ENCODE peak calls at places on chromosome 7, in eight cellular contexts. H, R, Y, Q, F, G, U and D are unnamed samples.

GRCh38 chr7:91468231-91468630 is 204.0 kb downstream of the FZD1 start:
- DNase-seq in H (no peak), R (no peak), Y (no peak), Q (no peak), F (no peak), G (no peak), U (no peak), D (no peak)

GRCh38 chr7:46682841-46683624 is 762.0 kb upstream of the IGFBP3 start:
- DNase-seq in H (no peak), R (no peak), Y (no peak), Q (peak; percentile 76), F (no peak), G (no peak), U (peak; percentile 11), D (no peak)

GRCh38 chr7:20220824-20221547 is 3.8 kb upstream of the MACC1 start:
- DNase-seq in H (no peak), R (no peak), Y (no peak), Q (peak; percentile 87), F (no peak), G (no peak), U (peak; percentile 50), D (no peak)

GRCh38 chr7:73482746-73483145 is 39.3 kb downstream of the BAZ1B start:
- DNase-seq in H (no peak), R (no peak), Y (no peak), Q (no peak), F (no peak), G (peak; percentile 15), U (no peak), D (no peak)

GRCh38 chr7:1893025-1893424 is 222.9 kb downstream of the ELFN1 start:
- DNase-seq in H (no peak), R (no peak), Y (no peak), Q (no peak), F (peak; percentile 34), G (no peak), U (no peak), D (no peak)

GRCh38 chr7:151642746-151643145 is 123.1 kb upstream of the RHEB start:
- DNase-seq in H (no peak), R (no peak), Y (no peak), Q (peak; percentile 66), F (no peak), G (no peak), U (peak; percentile 74), D (no peak)

GRCh38 chr7:105278973-105279687 is 109.6 kb downstream of the SRPK2 start:
- DNase-seq in H (no peak), R (no peak), Y (no peak), Q (no peak), F (no peak), G (no peak), U (no peak), D (no peak)

GRCh38 chr7:27225005-27225934 is 17.3 kb upstream of the EVX1 start:
- DNase-seq in H (peak; percentile 60), R (no peak), Y (no peak), Q (no peak), F (no peak), G (no peak), U (no peak), D (peak; percentile 69)

GRCh38 chr7:34143397-34143796 is 238.1 kb downstream of the BMPER start:
- DNase-seq in H (no peak), R (no peak), Y (no peak), Q (peak; percentile 32), F (no peak), G (no peak), U (no peak), D (no peak)

GRCh38 chr7:42831953-42832522 is 79.8 kb downstream of the C7orf25 start:
- DNase-seq in H (no peak), R (no peak), Y (no peak), Q (no peak), F (no peak), G (no peak), U (no peak), D (no peak)